ENCODE peak calls at places on chromosome 22, in ten cellular contexts. D is foreskin melanocyte, B is ecto neural progenitor cell, R is dorsolateral prefrontal cortex, J is IMR-90, T is T-helper 2 cell, N is cardiac fibroblast, H is posterior vena cava, Q is iris pigment epithelial cell, Z is adipocyte. X is an unnamed sample.

GRCh38 chr22:35191412-35191811 is 65.9 kb upstream of the HMGXB4 start:
- DNase-seq in N (peak), D (peak), T (no peak), Q (peak), Z (peak), B (peak), R (no peak), H (no peak), J (peak), X (no peak)

GRCh38 chr22:23103199-23103954 is 33.1 kb downstream of the GNAZ start:
- DNase-seq in N (no peak), R (no peak), T (no peak), J (no peak), B (no peak), D (no peak), Q (no peak), Z (no peak), H (no peak), X (no peak)

GRCh38 chr22:35914665-35915476 is 113.8 kb downstream of the RBFOX2 start:
- DNase-seq in H (no peak), T (no peak), Q (peak), B (peak), D (peak), N (peak), J (peak), Z (peak), R (no peak), X (no peak)

GRCh38 chr22:37560682-37561208 is 465 bp downstream of the CDC42EP1 start:
- DNase-seq in Z (peak), R (no peak), H (peak), D (no peak), Q (peak), N (peak), B (peak), T (no peak), J (peak), X (no peak)

GRCh38 chr22:39299829-39300178 is 19.6 kb downstream of the RPL3 start:
- DNase-seq in B (no peak), R (no peak), Q (peak), J (no peak), Z (no peak), D (peak), H (no peak), N (peak), T (no peak), X (no peak)

GRCh38 chr22:41367680-41368542 is 13.8 kb upstream of the TEF start:
- DNase-seq in D (no peak), H (no peak), Q (peak), T (no peak), Z (peak), R (peak), B (no peak), N (peak), J (peak), X (no peak)

GRCh38 chr22:17104336-17104935 is 16.7 kb downstream of the TMEM121B start:
- DNase-seq in R (no peak), T (no peak), D (no peak), B (no peak), Q (no peak), Z (no peak), H (peak), J (no peak), N (no peak), X (no peak)

GRCh38 chr22:22753526-22754267 is 109.3 kb downstream of the GGTLC2 start:
- DNase-seq in B (peak), T (peak), J (peak), D (peak), H (no peak), R (no peak), Q (peak), Z (peak), N (peak), X (peak)

GRCh38 chr22:49660794-49661781 is 166.6 kb downstream of the BRD1 start:
- DNase-seq in D (no peak), Z (no peak), Q (no peak), R (no peak), H (no peak), B (no peak), N (no peak), J (no peak), T (no peak), X (no peak)

GRCh38 chr22:48806227-48806781 is 1021.4 kb downstream of the BRD1 start:
- DNase-seq in N (no peak), R (no peak), B (no peak), J (no peak), H (peak), Q (no peak), Z (no peak), D (no peak), T (no peak), X (no peak)

GRCh38 chr22:34055525-34056200 is 135.4 kb upstream of the LARGE1 start:
- DNase-seq in Q (no peak), Z (no peak), D (peak), H (no peak), R (no peak), B (peak), N (peak), J (no peak), T (no peak), X (no peak)

GRCh38 chr22:44026630-44027511 is 2.8 kb downstream of the PARVB start:
- DNase-seq in T (peak), J (peak), B (no peak), H (peak), Q (peak), Z (no peak), N (peak), R (no peak), D (peak), X (peak)

GRCh38 chr22:37370306-37370979 is 56.8 kb downstream of the ELFN2 start:
- DNase-seq in T (no peak), Z (no peak), Q (no peak), B (no peak), D (no peak), J (no peak), R (no peak), H (no peak), N (no peak), X (no peak)

GRCh38 chr22:22578702-22579424 is 19.8 kb upstream of the PRAME start:
- DNase-seq in B (no peak), Q (peak), D (no peak), H (no peak), N (peak), T (no peak), J (peak), R (no peak), Z (peak), X (no peak)

GRCh38 chr22:30056015-30056414 is 24.2 kb upstream of the HORMAD2 start:
- DNase-seq in J (no peak), Z (peak), Q (no peak), N (no peak), R (no peak), B (no peak), H (no peak), T (no peak), D (no peak), X (no peak)

GRCh38 chr22:20215742-20216141 is 52.4 kb downstream of the RTN4R start:
- DNase-seq in B (no peak), J (no peak), R (no peak), Z (no peak), T (no peak), D (no peak), Q (no peak), H (no peak), N (no peak), X (no peak)

GRCh38 chr22:17205432-17205831 is 13.8 kb downstream of the ADA2 start:
- DNase-seq in Q (no peak), J (no peak), B (no peak), R (no peak), D (no peak), N (no peak), Z (no peak), H (no peak), T (no peak), X (no peak)

GRCh38 chr22:38218661-38219331 is 17.0 kb downstream of the MAFF start:
- DNase-seq in D (peak), R (no peak), H (peak), J (peak), B (peak), N (peak), T (peak), Q (peak), Z (peak), X (no peak)

GRCh38 chr22:31122532-31123291 is at the start of gene INPP5J:
- DNase-seq in N (peak), Z (peak), H (peak), D (no peak), J (peak), R (no peak), B (no peak), Q (peak), T (no peak), X (no peak)

GRCh38 chr22:11066458-11067285 is 4461.3 kb upstream of the OR11H1 start:
- DNase-seq in D (no peak), N (no peak), Q (no peak), B (peak), Z (no peak), J (no peak), R (no peak), T (no peak), H (peak), X (no peak)

GRCh38 chr22:35838849-35839646 is 121.4 kb downstream of the APOL5 start:
- DNase-seq in N (peak), Q (peak), D (peak), Z (peak), R (no peak), J (peak), H (no peak), B (no peak), T (no peak), X (no peak)

GRCh38 chr22:49807780-49808708 is 19.6 kb downstream of the BRD1 start:
- DNase-seq in T (peak), Q (no peak), N (no peak), Z (no peak), B (no peak), D (no peak), R (no peak), J (no peak), H (no peak), X (no peak)

GRCh38 chr22:50008151-50009040 is 4.2 kb downstream of the IL17REL start:
- DNase-seq in Z (no peak), T (no peak), B (no peak), D (no peak), J (no peak), R (no peak), N (no peak), Q (no peak), H (peak), X (no peak)

GRCh38 chr22:43566021-43566420 is 154.2 kb downstream of the MPPED1 start:
- DNase-seq in N (no peak), Q (no peak), T (no peak), J (no peak), H (no peak), Z (no peak), R (no peak), B (no peak), D (no peak), X (no peak)

GRCh38 chr22:37378642-37379058 is 48.6 kb downstream of the ELFN2 start:
- DNase-seq in B (no peak), N (no peak), D (no peak), Z (no peak), J (no peak), R (no peak), Q (no peak), H (no peak), T (no peak), X (no peak)

GRCh38 chr22:22786301-22787115 is 101.1 kb upstream of the IGLL5 start:
- DNase-seq in J (no peak), Q (no peak), H (no peak), T (no peak), N (no peak), Z (no peak), D (no peak), R (no peak), B (no peak), X (no peak)

GRCh38 chr22:22125028-22125578 is 119.5 kb upstream of the VPREB1 start:
- DNase-seq in Z (no peak), T (no peak), Q (no peak), D (no peak), H (no peak), N (no peak), J (no peak), B (no peak), R (no peak), X (no peak)

GRCh38 chr22:44461614-44462013 is 36.4 kb downstream of the RTL6 start:
- DNase-seq in Q (no peak), D (no peak), B (no peak), N (no peak), J (no peak), T (no peak), H (no peak), R (no peak), Z (no peak), X (no peak)

GRCh38 chr22:49768961-49769690 is 58.5 kb downstream of the BRD1 start:
- DNase-seq in N (peak), B (peak), J (peak), D (peak), Z (no peak), H (peak), Q (no peak), T (no peak), R (peak), X (no peak)

GRCh38 chr22:23632178-23632577 is at the start of gene DRICH1:
- DNase-seq in H (peak), J (no peak), R (no peak), B (no peak), Z (no peak), T (no peak), Q (no peak), N (no peak), D (no peak), X (peak)

X was measured in NK-92 treated with Interleukin-12 subunit alpha and Interleukin-12 subunit beta, amount 100 ng/mL, for 24 hours.